ENCODE peak calls at places on chromosomes 1 and 21, in seven cellular contexts. F is NCI-H446; C is astrocyte of the cerebellum; L is activated CD8-positive, alpha-beta T cell treated with anti-CD3 and anti-CD28 coated beads, Interleukin-2, amount 10 ng/mL, durations not matched to agents 7 days and 5 days; B is progenitor cell of endocrine pancreas; A is fibroblast of mammary gland; V is GM04504. S is an unnamed sample.

GRCh38 chr1:200896571-200897187 is 2.0 kb downstream of the INAVA start:
- DNase-seq in F (no peak), C (no peak), L (no peak), B (peak; percentile 42), A (peak; percentile 22), V (no peak), S (no peak)

GRCh38 chr1:32894681-32895080 is 6.5 kb downstream of the TMEM54 start:
- DNase-seq in F (no peak), C (no peak), L (no peak), B (no peak), A (no peak), V (no peak), S (no peak)

GRCh38 chr1:107432108-107432507 is 291.3 kb downstream of the NTNG1 start:
- DNase-seq in F (no peak), C (no peak), L (no peak), B (no peak), A (no peak), V (no peak), S (no peak)

GRCh38 chr1:175656416-175656815 is 87.0 kb downstream of the TNR start:
- DNase-seq in F (no peak), C (no peak), L (no peak), B (no peak), A (no peak), V (no peak), S (no peak)

GRCh38 chr1:1324524-1325287 is at the start of the genes CPTP and INTS11:
- DNase-seq in F (peak; percentile 86), C (peak; percentile 68), L (peak; percentile 97), B (peak; percentile 97), A (peak; percentile 84), V (peak; percentile 82), S (peak; percentile 98)

GRCh38 chr1:94805912-94806311 is 14.2 kb upstream of the SLC44A3 start:
- DNase-seq in F (peak; percentile 57), C (peak; percentile 27), L (peak; percentile 61), B (peak; percentile 56), A (peak; percentile 66), V (no peak), S (peak; percentile 37)

GRCh38 chr1:229139320-229139719 is 131.6 kb upstream of the RAB4A start:
- DNase-seq in F (no peak), C (no peak), L (peak; percentile 36), B (no peak), A (no peak), V (no peak), S (no peak)

GRCh38 chr1:19877821-19878636 is 4.2 kb upstream of the OTUD3 start:
- DNase-seq in F (peak; percentile 14), C (no peak), L (no peak), B (no peak), A (peak; percentile 58), V (no peak), S (no peak)

GRCh38 chr21:45612096-45613019 is 31.2 kb upstream of the PCBP3 start:
- DNase-seq in F (peak; percentile 31), C (peak; percentile 84), L (no peak), B (no peak), A (peak; percentile 89), V (peak; percentile 49), S (peak; percentile 48)

GRCh38 chr1:242523968-242524570 is 428 bp downstream of the PLD5 start:
- DNase-seq in F (peak; percentile 43), C (no peak), L (no peak), B (peak; percentile 74), A (peak; percentile 26), V (no peak), S (peak; percentile 61)

GRCh38 chr1:19096036-19096833 is 113.8 kb downstream of the UBR4 start:
- DNase-seq in F (no peak), C (no peak), L (peak; percentile 32), B (peak; percentile 28), A (peak; percentile 14), V (no peak), S (peak; percentile 76)

GRCh38 chr1:197042676-197043341 is 24.3 kb downstream of the F13B start:
- DNase-seq in F (no peak), C (no peak), L (no peak), B (no peak), A (no peak), V (no peak), S (no peak)

GRCh38 chr1:21439345-21439720 is 604 bp upstream of the NBPF3 start:
- DNase-seq in F (no peak), C (no peak), L (no peak), B (no peak), A (no peak), V (no peak), S (no peak)

GRCh38 chr21:17793271-17793670 is 25.9 kb downstream of the C21orf91 start:
- DNase-seq in F (no peak), C (no peak), L (no peak), B (no peak), A (no peak), V (no peak), S (no peak)

GRCh38 chr1:210800301-210800700 is 333.6 kb downstream of the KCNH1 start:
- DNase-seq in F (no peak), C (no peak), L (no peak), B (no peak), A (no peak), V (no peak), S (no peak)

GRCh38 chr1:24190970-24191570 is 4.0 kb upstream of the IFNLR1 start:
- DNase-seq in F (no peak), C (no peak), L (peak; percentile 32), B (no peak), A (no peak), V (no peak), S (no peak)

GRCh38 chr1:75672108-75672507 is 52.4 kb upstream of the ACADM start:
- DNase-seq in F (no peak), C (no peak), L (no peak), B (no peak), A (no peak), V (no peak), S (no peak)

GRCh38 chr1:116044071-116044470 is 67.1 kb upstream of the MAB21L3 start:
- DNase-seq in F (no peak), C (no peak), L (no peak), B (no peak), A (no peak), V (no peak), S (no peak)

GRCh38 chr1:34113362-34113761 is 51.7 kb downstream of the CSMD2 start:
- DNase-seq in F (no peak), C (no peak), L (no peak), B (no peak), A (peak; percentile 7), V (no peak), S (no peak)

GRCh38 chr1:180501865-180502360 is 464 bp downstream of the ACBD6 start:
- DNase-seq in F (no peak), C (no peak), L (no peak), B (no peak), A (no peak), V (no peak), S (no peak)

GRCh38 chr1:164563821-164564251 is 4.9 kb downstream of the PBX1 start:
- DNase-seq in F (no peak), C (no peak), L (no peak), B (no peak), A (peak; percentile 45), V (no peak), S (no peak)

GRCh38 chr21:31509108-31510017 is 150.1 kb upstream of the SOD1 start:
- DNase-seq in F (no peak), C (no peak), L (peak; percentile 90), B (no peak), A (peak; percentile 32), V (no peak), S (no peak)

GRCh38 chr1:111880866-111881837 is 108.3 kb downstream of the KCND3 start:
- DNase-seq in F (no peak), C (no peak), L (no peak), B (no peak), A (no peak), V (no peak), S (peak; percentile 74)

S was measured in right cardiac atrium.